ENCODE peak calls at places on chromosomes 7 and 10, in seven cellular contexts. Y, N, L, S, W, F and D are unnamed samples.

GRCh38 chr10:113534428-113534827 is 18.4 kb upstream of the HABP2 start:
- DNase-seq in N (no peak), Y (no peak), F (no peak), W (no peak), L (no peak), S (no peak), D (no peak)

GRCh38 chr10:46266506-46266985 is 20.3 kb upstream of the ANTXRL start:
- DNase-seq in W (no peak), Y (no peak), N (no peak), F (no peak), L (peak), S (no peak), D (no peak)

GRCh38 chr7:103447073-103447960 is 1.3 kb upstream of the SLC26A5 start:
- DNase-seq in N (peak), F (peak), Y (peak), L (no peak), S (peak), W (no peak), D (peak)

GRCh38 chr10:131773989-131774343 is 126.8 kb upstream of the PPP2R2D start:
- DNase-seq in W (no peak), S (no peak), L (no peak), F (no peak), Y (no peak), N (no peak), D (no peak)

GRCh38 chr10:77726732-77727131 is 89.1 kb upstream of the KCNMA1 start:
- DNase-seq in Y (no peak), S (no peak), F (no peak), W (no peak), L (no peak), N (no peak), D (no peak)

GRCh38 chr10:131928248-131929095 is 27.7 kb downstream of the PPP2R2D start:
- DNase-seq in L (no peak), W (no peak), S (no peak), F (no peak), N (no peak), Y (peak), D (peak)

GRCh38 chr7:70795948-70796347 is 336.0 kb upstream of the GALNT17 start:
- DNase-seq in S (no peak), F (no peak), W (no peak), N (no peak), Y (no peak), L (no peak), D (no peak)

GRCh38 chr10:7218974-7219373 is 191.9 kb downstream of the SFMBT2 start:
- DNase-seq in N (peak), W (no peak), L (no peak), S (no peak), Y (peak), F (no peak), D (no peak)

GRCh38 chr7:17434841-17435692 is 136.6 kb downstream of the AHR start:
- DNase-seq in L (no peak), S (no peak), W (no peak), N (no peak), Y (no peak), F (no peak), D (no peak)

GRCh38 chr7:116368960-116369359 is 130.6 kb upstream of the CAV2 start:
- DNase-seq in W (no peak), F (no peak), L (no peak), N (no peak), S (no peak), Y (no peak), D (no peak)

GRCh38 chr10:69382382-69383117 is 34.2 kb downstream of the TACR2 start:
- DNase-seq in S (no peak), L (no peak), Y (peak), W (no peak), F (no peak), N (no peak), D (no peak)

GRCh38 chr7:127034171-127034806 is 218.5 kb downstream of the GRM8 start:
- DNase-seq in F (no peak), S (no peak), L (no peak), N (no peak), W (no peak), Y (no peak), D (no peak)